ENCODE peak calls at places on chromosomes 7 and 10, in ten cellular contexts. A, P, L, H, K, B, C, V, Y and X are unnamed samples.

GRCh38 chr10:101221479-101222246 is 7.6 kb downstream of the LBX1 start:
- DNase-seq in A (no peak), P (no peak), L (no peak), H (no peak), K (no peak), B (no peak), C (no peak), V (no peak), Y (no peak), X (no peak)

GRCh38 chr10:124145109-124145860 is 51.9 kb upstream of the CHST15 start:
- DNase-seq in A (no peak), P (no peak), L (no peak), H (peak; percentile 81), K (peak; percentile 75), B (no peak), C (peak; percentile 79), V (no peak), Y (peak; percentile 85), X (peak; percentile 37)

GRCh38 chr10:4283841-4284610 is 499.0 kb upstream of the KLF6 start:
- DNase-seq in A (no peak), P (no peak), L (peak; percentile 71), H (peak; percentile 66), K (peak; percentile 49), B (peak; percentile 60), C (peak; percentile 76), V (no peak), Y (no peak), X (no peak)

GRCh38 chr10:110226926-110227641 is 19.7 kb downstream of the MXI1 start:
- DNase-seq in A (peak; percentile 28), P (peak; percentile 59), L (no peak), H (no peak), K (peak; percentile 78), B (no peak), C (no peak), V (peak; percentile 84), Y (peak; percentile 84), X (no peak)

GRCh38 chr10:50577681-50578350 is 45.9 kb downstream of the SGMS1 start:
- DNase-seq in A (peak; percentile 27), P (peak; percentile 55), L (no peak), H (no peak), K (peak; percentile 34), B (no peak), C (peak; percentile 30), V (no peak), Y (peak; percentile 76), X (peak; percentile 19)

GRCh38 chr7:100585511-100586265 is at the start of gene LRCH4:
- DNase-seq in A (peak; percentile 85), P (peak; percentile 85), L (no peak), H (peak; percentile 67), K (peak; percentile 69), B (no peak), C (no peak), V (peak; percentile 87), Y (peak; percentile 31), X (peak; percentile 65)

GRCh38 chr10:132836832-132837540 is 51.0 kb upstream of the NKX6-2 start:
- DNase-seq in A (peak; percentile 30), P (peak; percentile 53), L (no peak), H (no peak), K (no peak), B (no peak), C (no peak), V (peak; percentile 50), Y (peak; percentile 15), X (no peak)

GRCh38 chr10:30176182-30176581 is 116.8 kb upstream of the JCAD start:
- DNase-seq in A (no peak), P (no peak), L (no peak), H (no peak), K (no peak), B (peak; percentile 68), C (no peak), V (no peak), Y (no peak), X (no peak)

DNA sequence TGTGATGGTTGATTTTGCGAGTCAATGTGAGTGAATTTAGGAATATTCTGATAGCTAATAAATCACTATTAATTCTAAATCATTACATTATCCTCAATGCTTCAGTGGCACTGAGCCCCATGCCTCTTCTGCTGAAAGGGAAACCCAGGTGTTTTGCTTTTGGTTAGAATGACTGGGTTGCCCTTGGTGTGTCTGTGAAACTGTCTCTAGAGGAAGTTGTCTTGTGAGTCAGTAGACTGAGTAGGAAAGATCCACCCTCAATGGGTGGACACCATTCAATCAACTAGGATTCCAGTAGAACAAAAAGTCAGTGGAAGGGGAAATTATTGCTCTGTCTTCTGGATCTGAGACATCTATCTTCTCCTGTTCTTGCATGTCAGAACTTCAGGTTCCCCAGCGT is 472.4 kb downstream of the ANKRD7 start:
- DNase-seq in A (no peak), P (no peak), L (no peak), H (no peak), K (no peak), B (no peak), C (no peak), V (no peak), Y (no peak), X (peak; percentile 13)
- TF ChIP-seq CTCF in A (no peak), P (no peak), L (no peak), H (no peak), K (no peak), B (no peak), C (no peak), V (no peak), Y (no peak), X (no peak)

GRCh38 chr7:2452074-2452507 is 24.1 kb downstream of the GRIFIN start:
- DNase-seq in A (peak; percentile 44), P (peak; percentile 44), L (no peak), H (no peak), K (no peak), B (no peak), C (no peak), V (peak; percentile 53), Y (peak; percentile 34), X (no peak)
- H3K4me3 ChIP-seq in A (no peak overlapping the region), P (peak overlapping the region; percentile 26), L (no peak overlapping the region), H (peak overlapping the region; percentile 45), K (peak overlapping the region; percentile 10), B (no peak overlapping the region), C (peak overlapping the region; percentile 25), V (no peak overlapping the region), Y (no peak overlapping the region), X (no peak overlapping the region)

DNA sequence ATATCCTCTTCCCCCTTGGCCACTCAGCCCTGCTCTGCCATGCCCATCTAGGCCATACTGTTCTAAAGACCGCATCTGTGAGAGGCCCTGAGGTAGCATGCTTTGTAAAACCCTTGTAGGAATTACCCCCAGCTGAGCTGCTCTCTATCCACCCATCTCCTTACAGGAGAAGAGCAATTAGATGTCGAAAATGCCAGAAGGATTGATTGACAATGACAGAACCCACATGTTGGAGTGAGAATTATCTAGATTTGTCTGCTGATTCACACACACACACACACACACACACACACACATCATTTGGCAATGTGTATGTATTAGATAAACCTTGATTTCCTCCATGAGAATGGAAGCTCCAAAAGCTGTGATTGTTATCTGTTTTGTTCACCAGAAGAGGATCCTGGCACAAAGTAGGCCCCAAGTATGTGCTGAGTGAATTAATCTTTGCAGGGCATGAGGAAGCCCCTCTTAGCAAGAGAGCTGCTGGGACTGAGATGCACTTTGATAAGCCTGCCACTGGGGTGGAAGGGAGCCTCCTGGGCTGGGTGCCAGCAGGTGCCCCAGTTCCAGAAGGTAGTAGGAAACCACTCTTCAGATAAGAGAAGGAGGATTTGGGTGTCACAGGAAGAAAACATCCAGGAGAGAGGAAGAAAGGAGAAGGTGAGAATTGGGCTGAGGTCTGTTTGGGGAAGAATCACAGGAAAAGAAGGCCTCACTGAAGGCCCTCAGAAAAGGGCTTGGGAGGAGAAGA is 187.5 kb upstream of the ADO start:
- DNase-seq in A (no peak), P (no peak), L (no peak), H (no peak), K (no peak), B (no peak), C (no peak), V (no peak), Y (peak; percentile 31), X (no peak)
- TF ChIP-seq CTCF in A (no peak), P (no peak), L (no peak), H (no peak), K (no peak), B (peak; percentile 1), C (no peak), V (no peak), Y (no peak), X (no peak)

DNA sequence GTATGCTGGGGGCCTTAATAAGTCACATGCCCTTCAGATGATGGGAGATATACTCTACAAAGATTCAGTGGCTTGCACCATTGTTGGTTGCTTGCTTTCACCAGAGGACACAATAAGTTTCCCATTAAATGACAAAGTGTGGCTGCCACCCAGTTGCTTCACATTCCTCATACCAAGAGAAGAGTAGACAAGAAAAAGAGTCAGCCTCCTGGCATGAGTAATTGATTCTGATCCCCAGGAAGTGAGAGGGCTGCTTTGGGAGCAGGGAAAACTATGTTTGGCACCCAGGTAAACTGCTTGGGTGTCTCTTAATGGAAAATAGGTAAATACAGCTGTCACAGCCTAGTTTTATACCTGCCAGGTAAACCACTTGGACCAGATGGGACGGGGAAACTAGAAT is 66.7 kb upstream of the IL6 start:
- DNase-seq in A (no peak), P (no peak), L (no peak), H (no peak), K (no peak), B (no peak), C (no peak), V (no peak), Y (no peak), X (no peak)
- H3K4me3 ChIP-seq in A (no peak overlapping the region), P (no peak overlapping the region), L (no peak overlapping the region), H (no peak overlapping the region), K (no peak overlapping the region), B (no peak overlapping the region), C (no peak overlapping the region), V (no peak overlapping the region), Y (no peak overlapping the region), X (no peak overlapping the region)

GRCh38 chr7:109206196-109206595 is 636.5 kb downstream of the DNAJB9 start:
- DNase-seq in A (no peak), P (no peak), L (no peak), H (no peak), K (no peak), B (no peak), C (no peak), V (no peak), Y (no peak), X (no peak)
- TF ChIP-seq CTCF in A (peak; percentile 33), P (no peak), L (no peak), H (no peak), K (no peak), B (no peak), C (no peak), V (no peak), Y (no peak), X (peak; percentile 10)

DNA sequence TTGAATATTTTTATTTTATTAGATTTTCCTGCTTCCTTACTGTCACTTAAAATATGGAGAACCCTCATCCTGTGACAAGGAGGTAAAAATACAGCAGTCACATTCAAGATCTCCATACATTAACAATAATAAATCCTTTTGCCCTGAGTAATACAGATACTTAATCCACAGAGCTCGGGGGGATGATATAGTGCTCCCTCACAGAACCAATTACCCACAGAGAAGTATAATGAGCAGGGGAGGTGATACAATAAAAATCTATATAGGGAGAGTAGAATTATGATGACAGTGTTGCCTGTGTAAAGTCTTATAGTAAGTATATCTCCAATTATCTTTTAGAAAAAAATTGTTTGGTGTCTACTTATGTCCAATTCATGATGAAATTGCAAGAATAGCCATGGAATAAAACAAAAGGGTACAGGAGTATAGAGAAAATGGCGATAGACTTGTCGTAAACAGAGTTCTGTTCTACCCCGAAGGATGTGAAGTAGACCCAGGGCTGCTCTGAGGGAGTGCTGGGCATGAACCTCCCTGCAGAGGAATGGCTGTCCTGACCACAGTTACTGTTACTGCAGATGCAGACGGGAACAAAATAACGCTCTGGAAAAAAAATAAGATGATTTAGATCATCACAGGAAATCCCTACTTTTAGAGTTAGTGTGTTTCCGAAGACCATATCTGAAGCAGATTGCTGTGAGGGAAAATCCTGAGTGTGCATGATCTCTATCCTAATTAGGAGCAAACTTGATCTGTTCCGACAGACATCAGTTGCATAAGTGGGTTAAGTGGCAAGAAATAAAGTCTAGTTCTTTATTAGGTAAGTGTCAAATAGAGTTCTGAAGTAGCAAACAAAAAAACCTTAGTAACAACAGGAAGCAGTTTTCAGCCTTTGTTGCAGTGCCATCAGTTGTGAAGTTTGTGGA is 123.7 kb downstream of the KAT6B start:
- DNase-seq in A (no peak), P (no peak), L (no peak), H (no peak), K (no peak), B (no peak), C (no peak), V (no peak), Y (no peak), X (no peak)
- H3K4me3 ChIP-seq in A (no peak overlapping the region), P (no peak overlapping the region), L (no peak overlapping the region), H (no peak overlapping the region), K (no peak overlapping the region), B (no peak overlapping the region), C (no peak overlapping the region), V (no peak overlapping the region), Y (no peak overlapping the region), X (no peak overlapping the region)